ENCODE peak calls at places on chromosome 19, in four cellular contexts. One of them, this sample, is unnamed.
A peak's percentile ranks its signal among the peaks of the same experiment; 100 is the strongest.

GRCh38 chr19:40920300-40921004 is 38.4 kb upstream of the CYP2A7 start:
- DNase-seq in HepG2: no peak
- DNase-seq in A549: no peak
- DNase-seq in K562: no peak
- DNase-seq in this sample: no peak

GRCh38 chr19:16252459-16253205 is 54.9 kb downstream of the AP1M1 start:
- DNase-seq in A549: no peak
- DNase-seq in HepG2: no peak
- DNase-seq in K562: no peak
- DNase-seq in this sample: no peak

GRCh38 chr19:47998800-47999199 is 4.4 kb downstream of the ELSPBP1 start:
- DNase-seq in K562: peak; percentile 32
- DNase-seq in A549: no peak
- DNase-seq in HepG2: no peak
- DNase-seq in this sample: no peak

GRCh38 chr19:7391218-7391670 is 42.5 kb downstream of the ARHGEF18 start:
- DNase-seq in HepG2: peak; percentile 77
- DNase-seq in A549: peak; percentile 75
- DNase-seq in K562: no peak
- DNase-seq in this sample: no peak

GRCh38 chr19:56104423-56104822 is 16.7 kb downstream of the ZNF787 start:
- DNase-seq in A549: no peak
- DNase-seq in K562: no peak
- DNase-seq in HepG2: no peak
- DNase-seq in this sample: no peak

GRCh38 chr19:47275866-47276461 is 1.3 kb downstream of the INAFM1 start:
- DNase-seq in K562: no peak
- DNase-seq in A549: no peak
- DNase-seq in HepG2: no peak
- DNase-seq in this sample: no peak

GRCh38 chr19:28522545-28522922 is 690.4 kb downstream of the UQCRFS1 start:
- DNase-seq in K562: peak; percentile 66
- DNase-seq in HepG2: no peak
- DNase-seq in A549: no peak
- DNase-seq in this sample: no peak

GRCh38 chr19:45126654-45127053 is 33.7 kb downstream of the PPP1R37 start:
- DNase-seq in K562: no peak
- DNase-seq in A549: no peak
- DNase-seq in HepG2: no peak
- DNase-seq in this sample: no peak

GRCh38 chr19:29475469-29475868 is 50.3 kb upstream of the VSTM2B start:
- DNase-seq in HepG2: no peak
- DNase-seq in K562: no peak
- DNase-seq in A549: no peak
- DNase-seq in this sample: no peak

GRCh38 chr19:57075801-57076492 is 43.8 kb upstream of the USP29 start:
- DNase-seq in HepG2: peak; percentile 65
- DNase-seq in A549: no peak
- DNase-seq in K562: no peak
- DNase-seq in this sample: no peak

GRCh38 chr19:48608798-48609263 is 2.3 kb downstream of the SPACA4 start:
- DNase-seq in K562: peak; percentile 69
- DNase-seq in HepG2: peak; percentile 42
- DNase-seq in A549: peak; percentile 88
- DNase-seq in this sample: peak; percentile 63

GRCh38 chr19:7603919-7604318 is 8.3 kb downstream of the CAMSAP3 start:
- DNase-seq in HepG2: no peak
- DNase-seq in A549: no peak
- DNase-seq in K562: no peak
- DNase-seq in this sample: no peak

GRCh38 chr19:42440357-42441046 is 2.2 kb downstream of the CXCL17 start:
- DNase-seq in K562: peak; percentile 82
- DNase-seq in HepG2: peak; percentile 57
- DNase-seq in A549: peak; percentile 95
- DNase-seq in this sample: peak; percentile 85

GRCh38 chr19:55579766-55580621 is 654 bp downstream of the ZNF579 start:
- DNase-seq in A549: no peak
- DNase-seq in K562: peak; percentile 49
- DNase-seq in HepG2: peak; percentile 16
- DNase-seq in this sample: peak; percentile 33

GRCh38 chr19:7657047-7657779 is 11.6 kb upstream of the RETN start:
- DNase-seq in HepG2: no peak
- DNase-seq in A549: no peak
- DNase-seq in K562: no peak
- DNase-seq in this sample: no peak

GRCh38 chr19:18814063-18814462 is 17.7 kb upstream of the UPF1 start:
- DNase-seq in A549: no peak
- DNase-seq in K562: no peak
- DNase-seq in HepG2: no peak
- DNase-seq in this sample: no peak

GRCh38 chr19:51887522-51888498 is at the start of gene ZNF577:
- DNase-seq in K562: no peak
- DNase-seq in A549: no peak
- DNase-seq in HepG2: no peak
- DNase-seq in this sample: peak; percentile 79

GRCh38 chr19:1147934-1148549 is 26.0 kb downstream of the SBNO2 start:
- DNase-seq in A549: no peak
- DNase-seq in K562: no peak
- DNase-seq in HepG2: no peak
- DNase-seq in this sample: peak; percentile 15

GRCh38 chr19:16061943-16062342 is 14.4 kb upstream of the TPM4 start:
- DNase-seq in K562: no peak
- DNase-seq in HepG2: no peak
- DNase-seq in A549: no peak
- DNase-seq in this sample: no peak

GRCh38 chr19:48837081-48837524 is 812 bp upstream of the HSD17B14 start:
- DNase-seq in A549: peak; percentile 99
- DNase-seq in K562: no peak
- DNase-seq in HepG2: no peak
- DNase-seq in this sample: peak; percentile 97

GRCh38 chr19:11151181-11151580 is 4.4 kb downstream of the SPC24 start:
- DNase-seq in K562: no peak
- DNase-seq in HepG2: no peak
- DNase-seq in A549: no peak
- DNase-seq in this sample: no peak

GRCh38 chr19:55484571-55485438 is at the start of gene NAT14:
- DNase-seq in HepG2: peak; percentile 39
- DNase-seq in K562: peak; percentile 91
- DNase-seq in A549: peak; percentile 94
- DNase-seq in this sample: peak; percentile 89

GRCh38 chr19:821976-822773 is 420 bp upstream of the PLPPR3 start:
- DNase-seq in A549: no peak
- DNase-seq in K562: peak; percentile 66
- DNase-seq in HepG2: no peak
- DNase-seq in this sample: peak; percentile 63

GRCh38 chr19:29845576-29846176 is 33.9 kb downstream of the CCNE1 start:
- DNase-seq in K562: peak; percentile 40
- DNase-seq in A549: peak; percentile 87
- DNase-seq in HepG2: no peak
- DNase-seq in this sample: no peak

GRCh38 chr19:17658666-17659065 is 29.5 kb downstream of the UNC13A start:
- DNase-seq in HepG2: no peak
- DNase-seq in K562: no peak
- DNase-seq in A549: no peak
- DNase-seq in this sample: no peak
- TF ChIP-seq NR3C1 in HepG2: no peak
- TF ChIP-seq NR3C1 in K562: no peak
- TF ChIP-seq NR3C1 in A549: no peak
- TF ChIP-seq NR3C1 in this sample: no peak

DNA sequence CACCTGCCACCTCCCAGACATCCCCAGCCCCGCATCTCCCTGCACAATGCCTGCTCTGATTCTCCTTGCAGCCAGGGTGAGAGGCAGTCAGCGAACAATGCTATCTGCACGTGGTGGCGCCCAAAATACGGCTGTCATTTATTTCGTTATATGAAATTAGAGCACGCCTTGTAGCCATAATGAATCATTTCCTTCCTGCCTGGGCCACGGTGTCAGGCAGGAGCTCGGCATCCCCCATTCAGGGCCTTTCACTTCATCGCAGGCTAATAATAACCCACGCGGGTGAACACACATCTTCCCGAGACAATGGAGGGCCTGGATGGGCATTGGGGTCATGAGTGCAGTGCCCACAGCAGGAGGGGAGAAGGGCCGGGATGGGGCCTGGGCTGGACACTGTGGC is 143.7 kb upstream of the ZNF507 start:
- DNase-seq in K562: no peak
- DNase-seq in HepG2: no peak
- DNase-seq in A549: no peak
- DNase-seq in this sample: no peak
- TF ChIP-seq NR3C1 in K562: no peak
- TF ChIP-seq NR3C1 in HepG2: no peak
- TF ChIP-seq NR3C1 in A549: no peak
- TF ChIP-seq NR3C1 in this sample: no peak

GRCh38 chr19:9847087-9847671 is 12.1 kb downstream of the PIN1 start:
- DNase-seq in A549: peak; percentile 66
- DNase-seq in HepG2: peak; percentile 23
- DNase-seq in K562: peak; percentile 78
- DNase-seq in this sample: peak; percentile 72
- TF ChIP-seq NR3C1 in A549: no peak
- TF ChIP-seq NR3C1 in HepG2: no peak
- TF ChIP-seq NR3C1 in K562: no peak
- TF ChIP-seq NR3C1 in this sample: no peak

GRCh38 chr19:3389876-3390361 is 23.5 kb downstream of the NFIC start:
- DNase-seq in K562: no peak
- DNase-seq in A549: no peak
- DNase-seq in HepG2: no peak
- DNase-seq in this sample: peak; percentile 58
- TF ChIP-seq NR3C1 in K562: no peak
- TF ChIP-seq NR3C1 in A549: no peak
- TF ChIP-seq NR3C1 in HepG2: no peak
- TF ChIP-seq NR3C1 in this sample: no peak

DNA sequence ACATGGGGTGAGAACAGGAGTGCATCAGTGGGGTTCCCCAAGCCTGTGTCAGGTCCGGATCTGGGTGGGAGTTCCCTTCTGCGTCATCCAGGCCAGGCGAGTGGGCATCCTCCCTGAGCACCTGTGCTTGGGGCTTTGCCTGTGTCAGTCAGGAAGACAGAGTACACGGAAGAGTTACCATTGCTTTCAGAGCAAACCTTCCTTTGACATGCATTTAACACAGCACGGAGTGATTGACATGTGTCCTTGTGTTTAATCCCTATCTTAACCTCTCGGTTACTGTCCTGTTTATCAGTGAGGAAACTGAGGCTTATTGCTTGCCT is 47.6 kb downstream of the CAPN12 start:
- DNase-seq in K562: no peak
- DNase-seq in HepG2: no peak
- DNase-seq in A549: no peak
- DNase-seq in this sample: no peak
- TF ChIP-seq NR3C1 in K562: no peak
- TF ChIP-seq NR3C1 in HepG2: no peak
- TF ChIP-seq NR3C1 in A549: no peak
- TF ChIP-seq NR3C1 in this sample: no peak

GRCh38 chr19:12833747-12834417 is 497 bp downstream of the RTBDN start:
- DNase-seq in HepG2: no peak
- DNase-seq in A549: no peak
- DNase-seq in K562: peak; percentile 80
- DNase-seq in this sample: peak; percentile 71
- TF ChIP-seq NR3C1 in HepG2: no peak
- TF ChIP-seq NR3C1 in A549: no peak
- TF ChIP-seq NR3C1 in K562: no peak
- TF ChIP-seq NR3C1 in this sample: no peak

GRCh38 chr19:32498641-32499200 is 82.3 kb upstream of the PDCD5 start:
- DNase-seq in A549: no peak
- DNase-seq in HepG2: no peak
- DNase-seq in K562: no peak
- DNase-seq in this sample: no peak
- TF ChIP-seq NR3C1 in A549: no peak
- TF ChIP-seq NR3C1 in HepG2: no peak
- TF ChIP-seq NR3C1 in K562: no peak
- TF ChIP-seq NR3C1 in this sample: no peak

This sample was measured in WTC11.